ENCODE peak calls at places on chromosomes 13 and 19, in five cellular contexts. R is K562; E is body of pancreas; G is CD4-positive, alpha-beta T cell; M is lung. V is an unnamed sample. For H3K9me3, the result is how much of the 10 kb centered on the place peaks cover.

GRCh38 chr19:28710278-28710677 is 502.7 kb downstream of the UQCRFS1 start:
- DNase-seq in R (peak), E (no peak), G (no peak), M (no peak), V (no peak)

GRCh38 chr19:37551123-37551993 is 43.2 kb downstream of the ZNF571 start:
- DNase-seq in R (peak), E (no peak), G (peak), M (no peak), V (peak)

GRCh38 chr19:30857388-30857787 is 485.2 kb downstream of the ZNF536 start:
- DNase-seq in R (no peak), E (no peak), G (no peak), M (no peak), V (no peak)

GRCh38 chr13:99354371-99354951 is 47.3 kb upstream of the GPR183 start:
- DNase-seq in R (no peak), E (no peak), G (no peak), M (no peak), V (no peak)

GRCh38 chr13:53126803-53127202 is 98.2 kb downstream of the OLFM4 start:
- DNase-seq in R (no peak), E (no peak), G (no peak), M (no peak), V (no peak)

GRCh38 chr13:95624020-95624419 is 20.5 kb downstream of the DZIP1 start:
- DNase-seq in R (peak), E (peak), G (no peak), M (no peak), V (no peak)

GRCh38 chr13:39538826-39539555 is 64.0 kb downstream of the LHFPL6 start:
- DNase-seq in R (no peak), E (no peak), G (no peak), M (no peak), V (no peak)

GRCh38 chr19:728011-728410 is 19.3 kb downstream of the PALM start:
- DNase-seq in R (no peak), E (no peak), G (no peak), M (peak), V (no peak)

GRCh38 chr19:7917292-7918061 is 2.7 kb upstream of the SNAPC2 start:
- DNase-seq in R (no peak), E (peak), G (no peak), M (no peak), V (peak)

GRCh38 chr19:15463865-15464371 is 426 bp downstream of the RASAL3 start:
- DNase-seq in R (no peak), E (no peak), G (peak), M (no peak), V (peak)

DNA sequence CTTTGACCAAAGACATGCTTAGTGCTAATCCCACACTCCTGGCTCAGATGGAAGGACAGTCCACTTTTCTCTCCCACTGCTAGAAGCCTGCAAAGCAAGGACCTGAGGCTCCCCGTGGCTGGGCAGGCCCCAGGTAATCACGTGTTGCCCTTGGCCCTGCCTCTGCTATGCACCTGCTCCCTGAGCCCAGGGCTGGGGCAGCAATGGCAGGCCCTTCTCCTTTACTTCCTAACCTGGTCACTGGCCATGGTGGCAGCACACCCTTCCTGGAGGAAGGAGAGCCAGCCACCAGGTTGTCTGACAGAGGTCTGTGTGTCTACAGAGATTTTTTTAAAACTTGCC is 27.9 kb upstream of the ZNF492 start:
- DNase-seq in R (no peak), E (no peak), G (no peak), M (peak), V (no peak)
- H3K9me3 ChIP-seq in R (under half), E (under half), G (under half), M (under half), V (under half)

GRCh38 chr19:54661846-54662489 is 817 bp upstream of the LILRB4 start:
- DNase-seq in R (no peak), E (no peak), G (no peak), M (no peak), V (no peak)
- H3K9me3 ChIP-seq in R (under half), E (under half), G (under half), M (under half), V (under half)

DNA sequence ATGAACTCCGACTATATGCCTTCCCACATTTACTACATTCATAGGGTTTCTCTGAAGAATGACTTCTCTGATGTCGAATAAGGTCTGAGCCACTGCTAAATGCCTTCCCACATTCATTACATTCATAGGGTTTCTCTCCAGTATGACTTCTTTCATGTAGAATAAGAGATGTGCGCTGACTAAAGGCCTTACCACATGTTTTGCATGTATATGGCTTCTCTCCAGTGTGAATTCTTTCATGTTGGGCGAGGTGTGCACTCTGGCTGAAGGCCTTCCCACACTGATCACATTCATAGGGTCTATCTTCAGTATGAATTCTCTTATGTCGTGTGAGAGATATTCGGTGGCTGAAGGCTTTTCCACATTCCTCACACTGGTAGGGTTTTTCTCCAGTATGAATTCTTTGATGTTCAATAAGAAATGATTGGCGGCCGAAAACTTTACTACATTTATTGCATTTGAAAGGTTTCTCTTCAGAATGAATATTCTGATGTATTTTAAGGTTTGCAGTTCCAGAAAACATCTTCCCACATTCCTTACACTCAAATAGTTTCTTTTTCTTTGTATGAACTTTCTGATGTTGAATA is 35.8 kb downstream of the ZNF667 start:
- DNase-seq in R (no peak), E (no peak), G (no peak), M (no peak), V (no peak)
- H3K9me3 ChIP-seq in R (under half), E (half or more), G (half or more), M (half or more), V (under half)

DNA sequence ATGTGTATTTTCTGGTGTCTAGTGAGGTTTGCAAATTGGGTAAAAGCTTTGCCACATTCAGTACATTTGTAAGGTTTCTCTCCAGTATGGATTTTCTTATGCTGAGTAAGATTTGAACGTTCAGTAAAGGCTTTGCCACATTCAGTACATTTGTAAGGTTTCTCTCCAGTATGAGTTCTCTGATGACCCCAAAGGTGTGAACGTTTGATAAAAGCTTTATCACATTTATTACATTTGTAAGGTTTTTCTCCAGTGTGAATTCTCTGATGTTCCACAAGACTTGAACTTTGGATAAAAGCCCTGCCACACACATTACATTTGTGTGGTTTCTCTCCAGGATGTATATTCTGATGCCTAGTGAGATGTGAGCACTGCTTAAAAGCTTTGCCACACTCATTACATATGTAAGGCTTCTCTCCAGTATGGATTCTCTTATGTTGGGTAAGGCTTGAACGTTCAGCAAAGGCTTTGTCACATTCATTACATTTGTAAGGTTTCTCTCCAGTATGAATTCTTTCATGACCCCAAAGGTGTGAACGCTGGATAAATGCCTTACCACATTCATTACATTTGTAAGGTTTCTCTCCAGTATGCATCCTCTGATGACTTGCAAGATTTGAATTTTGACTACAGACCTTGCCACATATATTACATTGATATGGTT is 17.4 kb downstream of the ZNF677 start:
- DNase-seq in R (no peak), E (no peak), G (no peak), M (no peak), V (no peak)
- H3K9me3 ChIP-seq in R (under half), E (half or more), G (half or more), M (half or more), V (under half)

DNA sequence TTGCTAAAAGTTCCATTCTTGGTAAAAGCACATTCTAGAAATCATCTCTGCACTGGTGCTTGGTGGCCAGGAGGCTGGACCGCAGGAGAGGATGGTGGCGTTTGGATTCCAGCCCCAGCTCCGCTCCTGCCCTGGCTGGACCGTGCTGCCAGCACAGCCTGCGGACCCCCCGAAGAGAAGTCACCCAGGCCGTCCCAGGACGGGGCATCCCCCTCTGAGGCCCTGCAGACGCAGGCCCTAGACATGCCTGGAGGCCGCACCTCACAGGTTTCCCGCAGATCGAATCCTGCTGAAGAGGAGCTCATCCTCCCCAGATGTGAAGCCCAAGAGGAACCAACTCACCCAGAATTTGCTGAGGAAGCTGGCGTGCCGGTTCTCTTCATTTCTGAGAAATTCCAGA is 159.0 kb downstream of the TEX29 start:
- DNase-seq in R (no peak), E (no peak), G (no peak), M (no peak), V (no peak)
- H3K9me3 ChIP-seq in R (under half), E (under half), G (under half), M (under half), V (under half)

DNA sequence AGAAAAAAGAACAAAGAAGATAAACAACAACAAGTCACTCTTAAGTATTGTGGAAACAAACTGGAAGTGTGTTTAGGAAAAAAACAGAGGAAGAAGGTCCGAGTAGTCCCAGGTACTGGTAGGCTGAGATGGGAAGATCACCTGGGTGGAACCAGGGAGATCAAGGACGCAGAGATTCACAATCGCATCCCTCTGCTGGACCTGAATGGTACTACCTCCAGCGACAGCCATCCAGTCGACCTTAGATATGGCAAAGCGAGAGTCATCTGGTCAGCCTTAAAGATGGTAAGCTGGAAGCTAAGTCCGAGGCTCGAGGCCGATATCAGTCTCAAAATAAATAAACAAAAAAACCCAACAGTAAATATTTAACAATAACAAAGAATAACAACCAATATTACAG is 44.9 kb upstream of the ZNF91 start:
- DNase-seq in R (peak), E (no peak), G (no peak), M (no peak), V (no peak)
- H3K9me3 ChIP-seq in R (under half), E (under half), G (under half), M (under half), V (under half)

V was measured in T-helper 17 cell.